ENCODE peak calls at places on chromosomes 11 and 22, in six cellular contexts. E is transverse colon, W is GM12865, M is fibroblast of lung, P is A549, R is adipocyte. G is an unnamed sample.

GRCh38 chr11:102115557-102115956 is 5.3 kb downstream of the YAP1 start:
- DNase-seq in E (peak), W (no peak), M (peak), P (peak), R (peak), G (peak)

GRCh38 chr22:35051034-35051535 is 14.9 kb upstream of the ISX start:
- DNase-seq in E (no peak), W (no peak), M (no peak), P (no peak), R (no peak), G (no peak)

GRCh38 chr22:46000081-46001027 is 23.4 kb upstream of the WNT7B start:
- DNase-seq in E (no peak), W (no peak), M (no peak), P (no peak), R (no peak), G (no peak)

GRCh38 chr22:50356186-50356585 is 13.1 kb downstream of the PPP6R2 start:
- DNase-seq in E (no peak), W (no peak), M (no peak), P (no peak), R (no peak), G (no peak)

GRCh38 chr11:117299351-117300300 is 8.5 kb downstream of the BACE1-AS start:
- DNase-seq in E (no peak), W (no peak), M (no peak), P (no peak), R (no peak), G (no peak)

GRCh38 chr11:15968461-15969130 is 387.8 kb downstream of the SOX6 start:
- DNase-seq in E (no peak), W (no peak), M (peak), P (no peak), R (peak), G (no peak)

GRCh38 chr11:34439521-34440258 is 956 bp downstream of the CAT start:
- DNase-seq in E (peak), W (no peak), M (no peak), P (no peak), R (peak), G (no peak)

GRCh38 chr22:23877566-23877965 is 16.6 kb upstream of the MIF start:
- DNase-seq in E (no peak), W (no peak), M (no peak), P (no peak), R (no peak), G (no peak)

GRCh38 chr22:36406721-36407120 is 19.0 kb upstream of the MYH9 start:
- DNase-seq in E (no peak), W (no peak), M (no peak), P (no peak), R (no peak), G (no peak)

GRCh38 chr11:20672575-20672974 is 3.2 kb downstream of the NELL1 start:
- DNase-seq in E (no peak), W (peak), M (no peak), P (no peak), R (peak), G (no peak)

GRCh38 chr11:1450958-1451710 is 35.4 kb downstream of the MOB2 start:
- DNase-seq in E (no peak), W (no peak), M (no peak), P (no peak), R (no peak), G (no peak)

GRCh38 chr22:21755855-21756284 is 20.3 kb upstream of the YPEL1 start:
- DNase-seq in E (no peak), W (peak), M (peak), P (no peak), R (peak), G (peak)

GRCh38 chr11:2874963-2875362 is 10.6 kb downstream of the CDKN1C start:
- DNase-seq in E (no peak), W (no peak), M (no peak), P (no peak), R (no peak), G (no peak)

GRCh38 chr22:36566720-36567119 is 37.8 kb upstream of the EIF3D start:
- DNase-seq in E (no peak), W (no peak), M (no peak), P (no peak), R (no peak), G (no peak)

GRCh38 chr11:25576320-25576719 is 755.6 kb upstream of the ANO3 start:
- DNase-seq in E (no peak), W (no peak), M (no peak), P (no peak), R (peak), G (no peak)

GRCh38 chr11:102229510-102230119 is 87.7 kb upstream of the BIRC3 start:
- DNase-seq in E (no peak), W (no peak), M (no peak), P (no peak), R (no peak), G (no peak)

GRCh38 chr11:128361451-128362020 is 225.8 kb downstream of the ETS1 start:
- DNase-seq in E (no peak), W (no peak), M (peak), P (no peak), R (peak), G (no peak)

GRCh38 chr22:48444320-48445112 is 1383.2 kb downstream of the BRD1 start:
- DNase-seq in E (no peak), W (peak), M (no peak), P (no peak), R (no peak), G (no peak)

GRCh38 chr22:39490135-39490798 is 11.8 kb upstream of the MIEF1 start:
- DNase-seq in E (peak), W (peak), M (peak), P (peak), R (peak), G (no peak)

GRCh38 chr11:70303070-70303469 is 32.6 kb downstream of the PPFIA1 start:
- DNase-seq in E (no peak), W (no peak), M (peak), P (no peak), R (no peak), G (peak)

GRCh38 chr11:75276696-75277095 is 36.1 kb downstream of the TPBGL start:
- DNase-seq in E (no peak), W (no peak), M (no peak), P (no peak), R (no peak), G (no peak)

GRCh38 chr11:65549088-65549487 is 9.1 kb downstream of the LTBP3 start:
- DNase-seq in E (no peak), W (no peak), M (no peak), P (no peak), R (no peak), G (no peak)

GRCh38 chr11:118339281-118340045 is 3.0 kb downstream of the CD3D start:
- DNase-seq in E (no peak), W (no peak), M (no peak), P (no peak), R (no peak), G (no peak)

GRCh38 chr22:43401233-43401632 is 10.6 kb upstream of the MPPED1 start:
- DNase-seq in E (no peak), W (no peak), M (no peak), P (no peak), R (no peak), G (no peak)
- H3K4me3 ChIP-seq in E (no peak), W (no peak), M (no peak), P (no peak), R (no peak), G (no peak)

GRCh38 chr11:134236834-134237556 is 12.5 kb downstream of the VPS26B start:
- DNase-seq in E (no peak), W (no peak), M (no peak), P (no peak), R (peak), G (no peak)

GRCh38 chr11:134237557-134237922 is 13.1 kb downstream of the VPS26B start:
- DNase-seq in E (no peak), W (no peak), M (no peak), P (no peak), R (no peak), G (no peak)

GRCh38 chr11:134231958-134232674 is 7.6 kb downstream of the VPS26B start:
- DNase-seq in E (no peak), W (no peak), M (no peak), P (no peak), R (no peak), G (no peak)

GRCh38 chr11:134233729-134234179 is 9.3 kb downstream of the VPS26B start:
- DNase-seq in E (no peak), W (no peak), M (no peak), P (no peak), R (no peak), G (no peak)

GRCh38 chr11:134235399-134235798 is 10.9 kb downstream of the VPS26B start:
- DNase-seq in E (no peak), W (no peak), M (no peak), P (no peak), R (no peak), G (no peak)
- H3K4me3 ChIP-seq in E (no peak), W (no peak), M (no peak), P (no peak), R (no peak), G (no peak)

DNA sequence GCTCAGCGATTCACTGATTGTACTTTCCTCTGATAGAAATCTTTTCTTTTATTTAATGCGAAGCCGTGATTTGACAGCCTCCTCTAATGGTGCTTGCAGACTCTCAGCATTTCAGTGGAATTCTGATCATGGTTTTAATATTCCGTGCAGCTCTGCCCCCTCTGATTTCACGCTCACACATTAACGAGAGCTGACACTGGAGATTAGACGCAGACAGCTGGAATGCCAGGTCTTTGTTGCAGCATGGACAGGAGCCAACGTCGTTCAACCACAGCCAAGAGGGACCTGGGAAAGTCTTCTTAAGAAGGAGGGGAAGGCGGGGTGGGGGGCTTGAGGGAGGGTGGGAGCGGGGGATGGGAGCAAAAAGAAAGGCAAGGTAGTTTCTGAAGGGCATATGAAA is 186.4 kb downstream of the BLID start:
- DNase-seq in E (no peak), W (no peak), M (peak), P (no peak), R (peak), G (peak)
- H3K4me3 ChIP-seq in E (peak), W (no peak), M (peak), P (no peak), R (peak), G (peak)

GRCh38 chr11:73270089-73270854 is 1.9 kb upstream of the P2RY6 start:
- DNase-seq in E (no peak), W (peak), M (no peak), P (no peak), R (no peak), G (no peak)
- H3K4me3 ChIP-seq in E (no peak), W (no peak), M (no peak), P (no peak), R (no peak), G (no peak)

GRCh38 chr11:66853242-66854229 is 3.3 kb upstream of the LRFN4 start:
- DNase-seq in E (peak), W (no peak), M (no peak), P (no peak), R (no peak), G (no peak)
- H3K4me3 ChIP-seq in E (no peak), W (no peak), M (no peak), P (no peak), R (no peak), G (no peak)

GRCh38 chr22:32801001-32801435 is 487 bp upstream of the TIMP3 start:
- DNase-seq in E (no peak), W (no peak), M (peak), P (no peak), R (peak), G (no peak)

GRCh38 chr22:32802291-32802826 is 854 bp downstream of the TIMP3 start:
- DNase-seq in E (no peak), W (no peak), M (peak), P (no peak), R (peak), G (no peak)

GRCh38 chr22:32803020-32803758 is 1.7 kb downstream of the TIMP3 start:
- DNase-seq in E (no peak), W (no peak), M (peak), P (no peak), R (peak), G (no peak)

GRCh38 chr22:32800158-32800557 is 1.3 kb upstream of the TIMP3 start:
- DNase-seq in E (no peak), W (no peak), M (peak), P (no peak), R (no peak), G (no peak)

DNA sequence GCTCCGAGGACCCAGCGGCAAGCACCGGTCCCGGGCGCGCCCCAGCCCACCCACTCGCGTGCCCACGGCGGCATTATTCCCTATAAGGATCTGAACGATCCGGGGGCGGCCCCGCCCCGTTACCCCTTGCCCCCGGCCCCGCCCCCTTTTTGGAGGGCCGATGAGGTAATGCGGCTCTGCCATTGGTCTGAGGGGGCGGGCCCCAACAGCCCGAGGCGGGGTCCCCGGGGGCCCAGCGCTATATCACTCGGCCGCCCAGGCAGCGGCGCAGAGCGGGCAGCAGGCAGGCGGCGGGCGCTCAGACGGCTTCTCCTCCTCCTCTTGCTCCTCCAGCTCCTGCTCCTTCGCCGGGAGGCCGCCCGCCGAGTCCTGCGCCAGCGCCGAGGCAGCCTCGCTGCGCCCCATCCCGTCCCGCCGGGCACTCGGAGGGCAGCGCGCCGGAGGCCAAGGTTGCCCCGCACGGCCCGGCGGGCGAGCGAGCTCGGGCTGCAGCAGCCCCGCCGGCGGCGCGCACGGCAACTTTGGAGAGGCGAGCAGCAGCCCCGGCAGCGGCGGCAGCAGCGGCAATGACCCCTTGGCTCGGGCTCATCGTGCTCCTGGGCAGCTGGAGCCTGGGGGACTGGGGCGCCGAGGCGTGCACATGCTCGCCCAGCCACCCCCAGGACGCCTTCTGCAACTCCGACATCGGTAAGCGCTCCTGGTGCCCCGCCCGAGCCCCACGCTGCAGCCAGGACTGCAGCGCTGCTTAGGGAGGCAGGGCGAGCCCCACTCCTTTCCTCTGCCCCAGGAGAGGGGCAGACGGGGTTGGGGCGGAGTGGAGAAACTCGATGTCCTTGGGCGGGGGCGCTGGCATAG is at the start of gene TIMP3:
- DNase-seq in E (peak), W (no peak), M (peak), P (no peak), R (peak), G (no peak)
- H3K4me3 ChIP-seq in E (peak), W (no peak), M (peak), P (peak), R (peak), G (peak)

GRCh38 chr11:13315517-13316432 is 38.2 kb downstream of the BMAL1 start:
- DNase-seq in E (no peak), W (peak), M (no peak), P (no peak), R (no peak), G (no peak)

GRCh38 chr11:13318498-13319295 is 41.1 kb downstream of the BMAL1 start:
- DNase-seq in E (no peak), W (peak), M (no peak), P (no peak), R (no peak), G (no peak)

GRCh38 chr11:13317293-13318080 is 39.9 kb downstream of the BMAL1 start:
- DNase-seq in E (no peak), W (no peak), M (no peak), P (no peak), R (no peak), G (no peak)

GRCh38 chr11:13314676-13315394 is 37.2 kb downstream of the BMAL1 start:
- DNase-seq in E (no peak), W (no peak), M (no peak), P (no peak), R (no peak), G (no peak)

GRCh38 chr11:13316528-13316961 is 39.0 kb downstream of the BMAL1 start:
- DNase-seq in E (no peak), W (peak), M (peak), P (no peak), R (peak), G (peak)
- H3K4me3 ChIP-seq in E (no peak), W (no peak), M (no peak), P (no peak), R (peak), G (no peak)

GRCh38 chr11:124085583-124085982 is 29.7 kb upstream of the VWA5A start:
- DNase-seq in E (no peak), W (no peak), M (no peak), P (no peak), R (no peak), G (no peak)

GRCh38 chr11:124080319-124081001 is 34.8 kb upstream of the VWA5A start:
- DNase-seq in E (no peak), W (no peak), M (no peak), P (no peak), R (no peak), G (no peak)

GRCh38 chr11:124082371-124082770 is 32.9 kb upstream of the VWA5A start:
- DNase-seq in E (no peak), W (no peak), M (no peak), P (no peak), R (no peak), G (no peak)

GRCh38 chr11:124081496-124081895 is 33.8 kb upstream of the VWA5A start:
- DNase-seq in E (no peak), W (no peak), M (no peak), P (no peak), R (peak), G (no peak)

GRCh38 chr11:124086447-124086846 is 28.8 kb upstream of the VWA5A start:
- DNase-seq in E (no peak), W (no peak), M (no peak), P (no peak), R (no peak), G (no peak)
- H3K4me3 ChIP-seq in E (no peak), W (no peak), M (no peak), P (no peak), R (no peak), G (no peak)